ENCODE peak calls at places on chromosome 2, in ten cellular contexts. M, G, E, L, J, Y, C, H, S and A are unnamed samples.
A peak's percentile ranks its signal among the peaks of the same experiment; 100 is the strongest.

GRCh38 chr2:67839668-67840067 is 223.1 kb downstream of the C1D start:
- DNase-seq in M (no peak), G (no peak), E (no peak), L (no peak), J (no peak), Y (no peak), C (no peak), H (no peak), S (no peak), A (no peak)

GRCh38 chr2:101872480-101872879 is 119.3 kb upstream of the IL1R2 start:
- DNase-seq in M (no peak), G (no peak), E (no peak), L (no peak), J (no peak), Y (no peak), C (no peak), H (peak; percentile 44), S (no peak), A (no peak)

GRCh38 chr2:234792566-234792965 is 159.3 kb upstream of the SH3BP4 start:
- DNase-seq in M (no peak), G (no peak), E (no peak), L (no peak), J (no peak), Y (no peak), C (no peak), H (no peak), S (no peak), A (no peak)

GRCh38 chr2:177242136-177242987 is 22.2 kb downstream of the NFE2L2 start:
- DNase-seq in M (no peak), G (no peak), E (no peak), L (no peak), J (no peak), Y (peak; percentile 25), C (peak; percentile 38), H (peak; percentile 92), S (peak; percentile 77), A (no peak)

GRCh38 chr2:188527110-188527509 is 235.4 kb downstream of the GULP1 start:
- DNase-seq in M (no peak), G (peak; percentile 69), E (no peak), L (no peak), J (no peak), Y (no peak), C (no peak), H (peak; percentile 19), S (peak; percentile 25), A (no peak)

GRCh38 chr2:218129756-218130155 is 3.9 kb downstream of the CXCR2 start:
- DNase-seq in M (no peak), G (no peak), E (no peak), L (no peak), J (no peak), Y (no peak), C (no peak), H (peak; percentile 43), S (peak; percentile 28), A (no peak)

GRCh38 chr2:232333361-232334135 is 45.0 kb upstream of the ALPP start:
- DNase-seq in M (peak; percentile 48), G (no peak), E (peak; percentile 5), L (no peak), J (peak; percentile 60), Y (peak; percentile 69), C (no peak), H (no peak), S (no peak), A (peak; percentile 67)

GRCh38 chr2:215931256-215931903 is 82.0 kb downstream of the MREG start:
- DNase-seq in M (no peak), G (peak; percentile 71), E (peak; percentile 58), L (peak; percentile 69), J (no peak), Y (peak; percentile 62), C (peak; percentile 58), H (peak; percentile 83), S (peak; percentile 82), A (no peak)

GRCh38 chr2:79327460-79327859 is 167.9 kb upstream of the REG3A start:
- DNase-seq in M (no peak), G (peak; percentile 12), E (no peak), L (no peak), J (no peak), Y (peak; percentile 8), C (no peak), H (no peak), S (no peak), A (no peak)

GRCh38 chr2:148508878-148509702 is 135.5 kb upstream of the EPC2 start:
- DNase-seq in M (peak; percentile 72), G (peak; percentile 82), E (peak; percentile 84), L (peak; percentile 87), J (peak; percentile 92), Y (peak; percentile 77), C (peak; percentile 91), H (peak; percentile 94), S (peak; percentile 90), A (peak; percentile 89)

GRCh38 chr2:135174049-135174801 is 122.1 kb downstream of the RAB3GAP1 start:
- DNase-seq in M (no peak), G (no peak), E (no peak), L (no peak), J (no peak), Y (no peak), C (no peak), H (no peak), S (no peak), A (no peak)

GRCh38 chr2:189258604-189259003 is 79.0 kb upstream of the COL5A2 start:
- DNase-seq in M (no peak), G (no peak), E (no peak), L (no peak), J (no peak), Y (no peak), C (no peak), H (no peak), S (no peak), A (no peak)

GRCh38 chr2:132668189-132668833 is 1.7 kb downstream of the LYPD1 start:
- DNase-seq in M (no peak), G (peak; percentile 62), E (no peak), L (no peak), J (no peak), Y (peak; percentile 77), C (peak; percentile 31), H (no peak), S (peak; percentile 40), A (no peak)

GRCh38 chr2:30984141-30984540 is 154.1 kb downstream of the GALNT14 start:
- DNase-seq in M (no peak), G (no peak), E (no peak), L (no peak), J (no peak), Y (no peak), C (peak; percentile 71), H (no peak), S (no peak), A (no peak)

GRCh38 chr2:119901013-119901412 is 111.9 kb upstream of the EPB41L5 start:
- DNase-seq in M (no peak), G (no peak), E (no peak), L (no peak), J (no peak), Y (no peak), C (no peak), H (no peak), S (no peak), A (no peak)

GRCh38 chr2:172046080-172046678 is 39.1 kb upstream of the DLX1 start:
- DNase-seq in M (no peak), G (no peak), E (no peak), L (no peak), J (no peak), Y (no peak), C (no peak), H (no peak), S (no peak), A (no peak)

GRCh38 chr2:54240515-54241219 is 15.4 kb downstream of the TSPYL6 start:
- DNase-seq in M (no peak), G (no peak), E (no peak), L (no peak), J (no peak), Y (no peak), C (peak; percentile 79), H (peak; percentile 92), S (no peak), A (no peak)

GRCh38 chr2:174764281-174765063 is at the start of gene CHRNA1:
- DNase-seq in M (no peak), G (no peak), E (no peak), L (no peak), J (no peak), Y (no peak), C (no peak), H (peak; percentile 21), S (no peak), A (no peak)

GRCh38 chr2:240250150-240250984 is 109.9 kb upstream of the OTOS start:
- DNase-seq in M (no peak), G (no peak), E (no peak), L (peak; percentile 16), J (peak; percentile 80), Y (no peak), C (peak; percentile 45), H (no peak), S (no peak), A (peak; percentile 60)

GRCh38 chr2:153455856-153456255 is 22.7 kb downstream of the RPRM start:
- DNase-seq in M (no peak), G (no peak), E (no peak), L (no peak), J (no peak), Y (no peak), C (no peak), H (no peak), S (no peak), A (no peak)
- H3K4me3 ChIP-seq in M (no peak overlapping the region), G (no peak overlapping the region), E (no peak overlapping the region), L (no peak overlapping the region), J (no peak overlapping the region), Y (no peak overlapping the region), C (no peak overlapping the region), H (no peak overlapping the region), S (no peak overlapping the region), A (no peak overlapping the region)

GRCh38 chr2:236664131-236664530 is 94.5 kb downstream of the ACKR3 start:
- DNase-seq in M (no peak), G (no peak), E (no peak), L (no peak), J (no peak), Y (no peak), C (no peak), H (no peak), S (no peak), A (no peak)
- H3K4me1 ChIP-seq in M (peaks cover 6% of the 10 kb centered on the region), G (peaks cover 9% of the 10 kb centered on the region), E (peaks cover 9% of the 10 kb centered on the region), L (no peaks in the 10 kb centered on the region), J (no peaks in the 10 kb centered on the region), Y (no peaks in the 10 kb centered on the region), C (peaks cover 8% of the 10 kb centered on the region), H (peaks cover 48% of the 10 kb centered on the region), S (peaks cover 39% of the 10 kb centered on the region), A (peaks cover 4% of the 10 kb centered on the region)

GRCh38 chr2:84964406-84965191 is 6.4 kb upstream of the KCMF1 start:
- DNase-seq in M (no peak), G (no peak), E (no peak), L (no peak), J (no peak), Y (no peak), C (no peak), H (no peak), S (no peak), A (no peak)
- H3K27ac ChIP-seq in M (no peak overlapping the region), G (no peak overlapping the region), E (no peak overlapping the region), L (no peak overlapping the region), J (no peak overlapping the region), Y (no peak overlapping the region), C (no peak overlapping the region), H (peak overlapping the region; percentile 66), S (peak overlapping the region; percentile 46), A (no peak overlapping the region)

DNA sequence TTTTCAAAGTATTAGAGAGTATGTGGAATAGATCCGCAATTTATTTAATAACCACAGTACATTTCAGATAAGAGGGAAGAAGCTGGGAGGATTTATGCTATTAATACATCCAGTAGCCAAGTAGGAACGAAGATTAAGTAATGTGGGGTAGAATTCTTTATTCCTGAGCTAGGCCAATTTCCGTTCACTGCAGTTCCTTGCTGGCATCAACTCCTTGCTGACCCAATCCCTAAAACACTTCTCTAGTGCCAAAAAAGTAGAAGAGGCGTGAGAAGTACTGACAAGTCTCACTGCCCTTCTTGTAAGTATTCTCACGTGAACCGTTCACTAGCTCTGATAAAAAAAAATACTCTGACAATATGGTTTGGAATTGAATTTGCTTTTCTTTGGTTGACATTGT is 211.4 kb downstream of the EPHA4 start:
- DNase-seq in M (no peak), G (no peak), E (no peak), L (no peak), J (no peak), Y (no peak), C (no peak), H (peak; percentile 67), S (no peak), A (no peak)
- H3K4me3 ChIP-seq in M (no peak overlapping the region), G (no peak overlapping the region), E (no peak overlapping the region), L (no peak overlapping the region), J (no peak overlapping the region), Y (no peak overlapping the region), C (no peak overlapping the region), H (no peak overlapping the region), S (no peak overlapping the region), A (no peak overlapping the region)